ENCODE peak calls at places on chromosome 14, in six cellular contexts. One of them, this sample, is unnamed.
A peak's percentile ranks its signal among the peaks of the same experiment; 100 is the strongest.

GRCh38 chr14:45426685-45427282 is 173.8 kb upstream of the MIS18BP1 start:
- DNase-seq in stomach: no peak
- DNase-seq in transverse colon: no peak
- DNase-seq in GM12892: no peak
- DNase-seq in prostate gland: no peak
- DNase-seq in GM12878: peak; percentile 4
- DNase-seq in this sample: no peak

GRCh38 chr14:44035707-44036106 is 471.4 kb downstream of the FSCB start:
- DNase-seq in stomach: no peak
- DNase-seq in transverse colon: no peak
- DNase-seq in GM12892: no peak
- DNase-seq in prostate gland: no peak
- DNase-seq in GM12878: no peak
- DNase-seq in this sample: no peak

GRCh38 chr14:77580964-77581505 is 35.4 kb downstream of the SPTLC2 start:
- DNase-seq in stomach: no peak
- DNase-seq in transverse colon: no peak
- DNase-seq in GM12892: peak; percentile 25
- DNase-seq in prostate gland: no peak
- DNase-seq in GM12878: peak; percentile 66
- DNase-seq in this sample: peak; percentile 17

GRCh38 chr14:31449971-31450610 is 7.2 kb downstream of the DTD2 start:
- DNase-seq in stomach: no peak
- DNase-seq in transverse colon: no peak
- DNase-seq in GM12892: no peak
- DNase-seq in prostate gland: no peak
- DNase-seq in GM12878: no peak
- DNase-seq in this sample: no peak

GRCh38 chr14:72443991-72444431 is 449.9 kb downstream of the DPF3 start:
- DNase-seq in stomach: no peak
- DNase-seq in transverse colon: no peak
- DNase-seq in GM12892: no peak
- DNase-seq in prostate gland: no peak
- DNase-seq in GM12878: peak; percentile 28
- DNase-seq in this sample: no peak

GRCh38 chr14:95185452-95186392 is 28.4 kb upstream of the DICER1 start:
- DNase-seq in stomach: peak; percentile 44
- DNase-seq in transverse colon: peak; percentile 53
- DNase-seq in GM12892: no peak
- DNase-seq in prostate gland: no peak
- DNase-seq in GM12878: no peak
- DNase-seq in this sample: no peak

GRCh38 chr14:106875503-106875902 is 1349.1 kb downstream of the TMEM121 start:
- DNase-seq in stomach: peak; percentile 51
- DNase-seq in transverse colon: peak; percentile 51
- DNase-seq in GM12892: no peak
- DNase-seq in prostate gland: no peak
- DNase-seq in GM12878: no peak
- DNase-seq in this sample: no peak

GRCh38 chr14:103127861-103128598 is 4.8 kb downstream of the TNFAIP2 start:
- DNase-seq in stomach: no peak
- DNase-seq in transverse colon: no peak
- DNase-seq in GM12892: no peak
- DNase-seq in prostate gland: no peak
- DNase-seq in GM12878: no peak
- DNase-seq in this sample: no peak

GRCh38 chr14:22658951-22659350 is 14.8 kb upstream of the OR6J1 start:
- DNase-seq in stomach: no peak
- DNase-seq in transverse colon: no peak
- DNase-seq in GM12892: no peak
- DNase-seq in prostate gland: no peak
- DNase-seq in GM12878: no peak
- DNase-seq in this sample: no peak

GRCh38 chr14:93898081-93898611 is 29.0 kb upstream of the FAM181A start:
- DNase-seq in stomach: no peak
- DNase-seq in transverse colon: no peak
- DNase-seq in GM12892: no peak
- DNase-seq in prostate gland: no peak
- DNase-seq in GM12878: no peak
- DNase-seq in this sample: no peak

GRCh38 chr14:40850191-40850590 is 756.5 kb upstream of the LRFN5 start:
- DNase-seq in stomach: no peak
- DNase-seq in transverse colon: no peak
- DNase-seq in GM12892: no peak
- DNase-seq in prostate gland: no peak
- DNase-seq in GM12878: no peak
- DNase-seq in this sample: no peak

GRCh38 chr14:55482936-55483605 is 42.7 kb upstream of the TBPL2 start:
- DNase-seq in stomach: no peak
- DNase-seq in transverse colon: no peak
- DNase-seq in GM12892: no peak
- DNase-seq in prostate gland: no peak
- DNase-seq in GM12878: no peak
- DNase-seq in this sample: no peak

GRCh38 chr14:87457727-87458126 is 535.3 kb downstream of the GALC start:
- DNase-seq in stomach: no peak
- DNase-seq in transverse colon: no peak
- DNase-seq in GM12892: no peak
- DNase-seq in prostate gland: no peak
- DNase-seq in GM12878: no peak
- DNase-seq in this sample: no peak

GRCh38 chr14:95562892-95563685 is 28.2 kb downstream of the GLRX5 start:
- DNase-seq in stomach: peak; percentile 43
- DNase-seq in transverse colon: no peak
- DNase-seq in GM12892: no peak
- DNase-seq in prostate gland: no peak
- DNase-seq in GM12878: no peak
- DNase-seq in this sample: no peak

GRCh38 chr14:35944847-35945246 is 118.7 kb downstream of the BRMS1L start:
- DNase-seq in stomach: no peak
- DNase-seq in transverse colon: peak; percentile 26
- DNase-seq in GM12892: no peak
- DNase-seq in prostate gland: no peak
- DNase-seq in GM12878: no peak
- DNase-seq in this sample: peak; percentile 32

GRCh38 chr14:34593740-34594375 is 36.1 kb downstream of the SNX6 start:
- DNase-seq in stomach: no peak
- DNase-seq in transverse colon: no peak
- DNase-seq in GM12892: no peak
- DNase-seq in prostate gland: no peak
- DNase-seq in GM12878: no peak
- DNase-seq in this sample: no peak

GRCh38 chr14:32050839-32051238 is 26.3 kb upstream of the ARHGAP5 start:
- DNase-seq in stomach: no peak
- DNase-seq in transverse colon: no peak
- DNase-seq in GM12892: no peak
- DNase-seq in prostate gland: no peak
- DNase-seq in GM12878: no peak
- DNase-seq in this sample: no peak

GRCh38 chr14:46063872-46064271 is 587.7 kb downstream of the RPL10L start:
- DNase-seq in stomach: no peak
- DNase-seq in transverse colon: no peak
- DNase-seq in GM12892: no peak
- DNase-seq in prostate gland: no peak
- DNase-seq in GM12878: no peak
- DNase-seq in this sample: no peak

GRCh38 chr14:21868442-21869046 is 194.9 kb upstream of the OR4E1 start:
- DNase-seq in stomach: peak; percentile 73
- DNase-seq in transverse colon: peak; percentile 65
- DNase-seq in GM12892: no peak
- DNase-seq in prostate gland: peak; percentile 26
- DNase-seq in GM12878: no peak
- DNase-seq in this sample: peak; percentile 26

GRCh38 chr14:63891148-63891964 is 38.6 kb downstream of the SYNE2 start:
- DNase-seq in stomach: no peak
- DNase-seq in transverse colon: no peak
- DNase-seq in GM12892: no peak
- DNase-seq in prostate gland: no peak
- DNase-seq in GM12878: no peak
- DNase-seq in this sample: no peak

DNA sequence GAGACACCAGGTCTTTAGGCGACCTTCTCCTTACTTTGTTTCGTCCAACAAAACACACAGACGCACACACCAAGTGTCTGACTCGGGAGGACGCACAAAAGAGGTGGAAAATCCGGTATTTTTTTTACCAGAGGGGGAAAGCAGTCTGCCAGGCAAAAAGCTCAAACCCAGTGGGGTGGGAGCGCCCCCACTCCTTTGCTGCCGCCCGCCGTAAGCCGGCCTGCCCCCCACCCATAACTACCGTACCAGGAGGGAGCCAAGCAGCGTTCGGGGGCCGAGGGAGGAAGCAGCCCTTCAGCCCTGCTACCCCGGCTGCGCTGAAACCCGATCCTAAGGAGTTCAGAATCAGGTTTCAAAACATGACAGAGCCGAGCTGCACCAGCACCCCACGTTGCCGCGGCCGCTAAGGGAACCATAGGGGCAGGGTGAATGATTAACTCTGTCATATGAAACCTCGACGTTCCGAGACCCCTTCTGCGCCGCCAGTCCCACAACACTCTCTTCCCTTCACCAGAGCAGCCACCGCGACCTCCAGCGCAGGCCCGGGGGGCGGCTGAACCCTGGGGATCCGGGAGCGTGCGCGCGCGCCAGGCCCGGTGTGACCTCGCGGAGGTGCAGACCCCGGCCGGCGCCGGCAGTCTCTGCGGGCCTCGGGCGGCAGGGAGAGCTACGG is 1.9 kb downstream of the SIX4 start:
- DNase-seq in stomach: peak; percentile 40
- DNase-seq in transverse colon: peak; percentile 7
- DNase-seq in GM12892: peak; percentile 38
- DNase-seq in prostate gland: peak; percentile 36
- DNase-seq in GM12878: no peak
- DNase-seq in this sample: peak; percentile 46
- TF ChIP-seq POLR2A in stomach: no peak
- TF ChIP-seq POLR2A in transverse colon: no peak
- TF ChIP-seq POLR2A in GM12892: no peak
- TF ChIP-seq POLR2A in prostate gland: peak; percentile 2
- TF ChIP-seq POLR2A in GM12878: no peak
- TF ChIP-seq POLR2A in this sample: no peak

GRCh38 chr14:75450381-75451276 is 22.8 kb downstream of the JDP2 start:
- DNase-seq in stomach: peak; percentile 90
- DNase-seq in transverse colon: peak; percentile 78
- DNase-seq in GM12892: no peak
- DNase-seq in prostate gland: peak; percentile 84
- DNase-seq in GM12878: no peak
- DNase-seq in this sample: no peak
- TF ChIP-seq POLR2AphosphoS5 in stomach: no peak
- TF ChIP-seq POLR2AphosphoS5 in transverse colon: peak; percentile 75
- TF ChIP-seq POLR2AphosphoS5 in GM12892: no peak
- TF ChIP-seq POLR2AphosphoS5 in prostate gland: peak; percentile 70
- TF ChIP-seq POLR2AphosphoS5 in GM12878: no peak
- TF ChIP-seq POLR2AphosphoS5 in this sample: no peak

DNA sequence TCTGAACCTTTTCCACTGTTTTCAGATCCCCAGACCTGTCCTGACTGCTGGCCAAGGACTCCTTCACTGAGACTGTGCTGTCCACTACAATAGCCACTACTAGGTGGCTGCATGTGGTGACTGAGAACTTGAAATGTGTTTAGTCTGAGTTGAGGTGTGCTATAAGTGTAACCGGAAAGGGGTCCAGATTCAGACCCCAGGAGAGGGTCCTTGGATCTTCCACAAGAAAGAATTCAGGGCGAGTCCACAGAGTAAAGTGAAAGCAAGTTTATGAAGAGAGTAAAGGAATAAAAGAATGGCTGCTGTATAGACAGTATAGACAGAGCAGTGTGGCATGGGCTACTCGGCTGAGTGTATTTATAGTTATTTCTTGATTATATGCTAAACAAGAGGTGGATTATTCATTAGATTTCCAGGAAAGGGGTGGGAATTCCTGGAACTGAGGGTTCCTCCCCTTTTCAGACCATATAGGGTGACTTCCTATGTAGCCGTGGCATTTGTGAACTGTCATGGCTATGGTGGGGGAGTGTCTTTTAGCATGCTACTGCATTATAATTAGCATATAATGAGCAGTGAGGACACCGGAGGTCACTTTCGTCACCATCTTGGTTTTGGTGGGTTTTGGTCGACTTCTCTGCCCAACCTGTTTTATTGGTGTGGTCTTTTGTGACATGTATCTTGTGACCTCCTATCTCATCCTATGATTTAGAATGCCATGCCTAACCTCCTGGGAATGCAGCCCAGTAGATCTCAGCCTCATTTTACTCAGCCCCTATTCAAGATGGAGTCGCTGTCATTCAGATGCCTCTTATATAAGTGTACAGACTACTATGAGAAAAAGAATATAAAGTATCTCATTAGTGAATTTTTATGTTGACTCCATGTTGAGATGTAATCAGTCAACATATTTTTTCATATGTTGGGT is 70.0 kb upstream of the SRSF5 start:
- DNase-seq in stomach: no peak
- DNase-seq in transverse colon: no peak
- DNase-seq in GM12892: no peak
- DNase-seq in prostate gland: no peak
- DNase-seq in GM12878: no peak
- DNase-seq in this sample: no peak
- TF ChIP-seq POLR2A in stomach: no peak
- TF ChIP-seq POLR2A in transverse colon: no peak
- TF ChIP-seq POLR2A in GM12892: no peak
- TF ChIP-seq POLR2A in prostate gland: no peak
- TF ChIP-seq POLR2A in GM12878: no peak
- TF ChIP-seq POLR2A in this sample: no peak

DNA sequence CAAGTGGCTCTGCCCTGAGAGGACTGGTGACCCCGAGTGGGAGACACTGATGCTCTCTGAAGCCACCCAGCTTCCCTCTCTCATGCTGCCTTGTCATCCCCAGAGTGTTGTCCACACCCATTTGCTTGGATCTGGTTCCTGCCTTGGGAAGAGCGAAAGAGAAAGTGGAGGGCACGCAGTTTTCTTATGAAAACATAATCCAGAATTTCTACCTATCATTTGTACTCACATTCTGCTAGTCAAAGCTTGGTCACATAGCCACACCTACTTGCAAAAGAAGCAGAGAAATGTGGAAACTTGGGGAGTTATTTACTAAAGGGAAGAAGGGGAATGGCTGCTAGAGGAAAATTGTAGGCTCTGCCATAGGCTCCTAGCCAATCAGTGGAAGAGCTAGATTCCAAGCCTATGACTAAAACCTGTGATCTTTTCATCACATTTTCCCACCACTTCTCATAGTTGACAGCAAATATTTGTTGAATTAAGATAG is 326.3 kb downstream of the ZFP36L1 start:
- DNase-seq in stomach: no peak
- DNase-seq in transverse colon: no peak
- DNase-seq in GM12892: no peak
- DNase-seq in prostate gland: no peak
- DNase-seq in GM12878: no peak
- DNase-seq in this sample: no peak
- TF ChIP-seq POLR2AphosphoS5 in stomach: no peak
- TF ChIP-seq POLR2AphosphoS5 in transverse colon: no peak
- TF ChIP-seq POLR2AphosphoS5 in GM12892: no peak
- TF ChIP-seq POLR2AphosphoS5 in prostate gland: peak; percentile 23
- TF ChIP-seq POLR2AphosphoS5 in GM12878: no peak
- TF ChIP-seq POLR2AphosphoS5 in this sample: no peak

DNA sequence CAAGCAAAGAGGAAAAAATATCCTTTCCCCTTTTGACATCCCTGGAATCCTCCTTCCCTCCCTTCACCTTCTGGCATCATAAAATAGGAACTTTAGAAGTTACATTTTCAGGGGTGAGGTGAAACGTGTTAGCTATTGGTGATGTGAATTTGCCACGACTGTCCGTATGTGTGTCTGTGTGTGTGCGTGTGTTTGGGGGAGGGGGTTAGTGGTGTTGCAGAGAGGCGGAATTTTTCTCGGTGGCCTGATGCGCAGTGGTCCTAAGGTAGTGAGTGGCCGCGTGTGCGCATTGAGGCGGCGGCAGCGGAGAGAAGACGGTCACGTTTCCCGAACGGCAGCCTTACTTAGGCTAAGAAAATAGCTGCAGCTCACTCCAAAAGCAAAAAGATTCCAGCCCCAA is 4.5 kb downstream of the FLRT2 start:
- DNase-seq in stomach: no peak
- DNase-seq in transverse colon: no peak
- DNase-seq in GM12892: no peak
- DNase-seq in prostate gland: peak; percentile 5
- DNase-seq in GM12878: no peak
- DNase-seq in this sample: no peak
- TF ChIP-seq POLR2A in stomach: no peak
- TF ChIP-seq POLR2A in transverse colon: no peak
- TF ChIP-seq POLR2A in GM12892: no peak
- TF ChIP-seq POLR2A in prostate gland: no peak
- TF ChIP-seq POLR2A in GM12878: no peak
- TF ChIP-seq POLR2A in this sample: no peak